ENCODE peak calls at places on chromosomes 5 and 9, in six cellular contexts. G, J, F, Y, Z and H are unnamed samples.
A peak's percentile ranks its signal among the peaks of the same experiment; 100 is the strongest.

GRCh38 chr9:126956929-126957686 is 42.5 kb downstream of the RALGPS1 start:
- DNase-seq in F (no peak), Y (no peak), Z (no peak), G (no peak), J (peak; percentile 71), H (no peak)

GRCh38 chr5:71905804-71906711 is 187.0 kb downstream of the CARTPT start:
- DNase-seq in Z (no peak), Y (no peak), G (no peak), F (no peak), J (peak; percentile 12), H (no peak)

GRCh38 chr9:126915281-126915816 is 767 bp downstream of the RALGPS1 start:
- DNase-seq in Y (peak; percentile 89), F (no peak), G (no peak), Z (no peak), J (no peak), H (peak; percentile 39)

GRCh38 chr5:134511796-134512660 is 13.4 kb upstream of the JADE2 start:
- DNase-seq in G (no peak), Z (peak; percentile 46), J (peak; percentile 75), Y (peak; percentile 76), F (peak; percentile 90), H (peak; percentile 29)

GRCh38 chr9:17761984-17762676 is 183.3 kb downstream of the SH3GL2 start:
- DNase-seq in Y (no peak), J (no peak), Z (no peak), G (no peak), F (no peak), H (no peak)

GRCh38 chr9:108786756-108787663 is 68.8 kb downstream of the ACTL7B start:
- DNase-seq in Z (no peak), Y (no peak), J (peak; percentile 39), F (no peak), G (no peak), H (no peak)

GRCh38 chr5:32785639-32786216 is 74.6 kb downstream of the NPR3 start:
- DNase-seq in Z (no peak), J (peak; percentile 58), Y (no peak), G (peak; percentile 10), F (no peak), H (no peak)

GRCh38 chr5:62720036-62720441 is 141.4 kb downstream of the LRRC70 start:
- DNase-seq in Z (no peak), J (peak; percentile 26), F (no peak), Y (peak; percentile 63), G (peak; percentile 2), H (peak; percentile 20)

GRCh38 chr5:35598707-35599370 is 18.8 kb upstream of the SPEF2 start:
- DNase-seq in Y (peak; percentile 53), Z (no peak), G (no peak), J (no peak), F (no peak), H (no peak)

GRCh38 chr5:68505917-68506860 is 290.6 kb downstream of the PIK3R1 start:
- DNase-seq in J (peak; percentile 78), Y (no peak), F (no peak), G (no peak), Z (no peak), H (no peak)

GRCh38 chr9:76646249-76646648 is 118.0 kb upstream of the PCA3 start:
- DNase-seq in G (no peak), J (peak; percentile 35), Y (no peak), Z (no peak), F (no peak), H (no peak)

GRCh38 chr9:18909140-18910018 is 123.6 kb downstream of the SAXO1 start:
- DNase-seq in J (no peak), F (no peak), Z (no peak), Y (no peak), G (no peak), H (no peak)

GRCh38 chr9:83715794-83716193 is 8.0 kb upstream of the UBQLN1 start:
- DNase-seq in F (no peak), G (no peak), Z (no peak), Y (no peak), J (no peak), H (no peak)

GRCh38 chr5:127884416-127884815 is 181.2 kb downstream of the CCDC192 start:
- DNase-seq in Y (no peak), Z (no peak), J (no peak), F (no peak), G (no peak), H (no peak)

GRCh38 chr5:126383246-126383645 is 40.0 kb upstream of the GRAMD2B start:
- DNase-seq in J (no peak), Y (no peak), G (no peak), F (no peak), Z (no peak), H (no peak)

GRCh38 chr5:173050791-173051190 is 5.4 kb upstream of the CREBRF start:
- DNase-seq in J (no peak), G (no peak), Z (no peak), F (no peak), Y (no peak), H (no peak)

GRCh38 chr5:165209101-165209727 is 1703.8 kb downstream of the MAT2B start:
- DNase-seq in G (no peak), J (peak; percentile 45), Z (no peak), F (no peak), Y (no peak), H (no peak)

GRCh38 chr5:173547579-173547978 is 68.9 kb downstream of the BOD1 start:
- DNase-seq in F (no peak), Z (no peak), J (peak; percentile 30), Y (no peak), G (no peak), H (no peak)

GRCh38 chr5:6949230-6949629 is 236.0 kb downstream of the TENT4A start:
- DNase-seq in G (no peak), Y (no peak), J (no peak), F (no peak), Z (no peak), H (no peak)

GRCh38 chr5:76046761-76047160 is 36.4 kb upstream of the SV2C start:
- DNase-seq in J (no peak), Y (no peak), F (no peak), G (no peak), Z (no peak), H (no peak)

GRCh38 chr5:124596595-124597388 is 149.6 kb downstream of the ZNF608 start:
- DNase-seq in Z (no peak), Y (no peak), F (no peak), J (peak; percentile 93), G (no peak), H (no peak)

GRCh38 chr5:113031557-113031956 is 55.0 kb downstream of the DCP2 start:
- DNase-seq in G (no peak), Z (no peak), F (no peak), J (no peak), Y (no peak), H (no peak)

GRCh38 chr5:145825751-145826180 is 9.4 kb downstream of the PRELID2 start:
- DNase-seq in G (no peak), Y (no peak), Z (no peak), J (peak; percentile 70), F (no peak), H (no peak)

GRCh38 chr5:41508696-41509398 is 1.6 kb downstream of the PLCXD3 start:
- DNase-seq in J (no peak), F (no peak), Y (no peak), Z (no peak), G (no peak), H (no peak)

GRCh38 chr9:88737876-88738275 is 202.9 kb downstream of the NXNL2 start:
- DNase-seq in Z (no peak), Y (no peak), G (no peak), J (no peak), F (no peak), H (no peak)

GRCh38 chr9:134225816-134226215 is 61.5 kb upstream of the RNU6ATAC start:
- DNase-seq in Z (no peak), G (no peak), J (no peak), F (no peak), Y (no peak), H (no peak)

GRCh38 chr9:113477058-113477457 is 13.5 kb downstream of the RGS3 start:
- DNase-seq in F (no peak), G (no peak), J (no peak), Y (no peak), Z (no peak), H (no peak)

GRCh38 chr9:97556721-97557605 is 55.5 kb downstream of the TMOD1 start:
- DNase-seq in G (no peak), Y (no peak), F (peak; percentile 76), Z (no peak), J (no peak), H (no peak)
- TF ChIP-seq CTCF in G (no peak), Y (no peak), F (no peak), Z (no peak), J (no peak), H (no peak)

DNA sequence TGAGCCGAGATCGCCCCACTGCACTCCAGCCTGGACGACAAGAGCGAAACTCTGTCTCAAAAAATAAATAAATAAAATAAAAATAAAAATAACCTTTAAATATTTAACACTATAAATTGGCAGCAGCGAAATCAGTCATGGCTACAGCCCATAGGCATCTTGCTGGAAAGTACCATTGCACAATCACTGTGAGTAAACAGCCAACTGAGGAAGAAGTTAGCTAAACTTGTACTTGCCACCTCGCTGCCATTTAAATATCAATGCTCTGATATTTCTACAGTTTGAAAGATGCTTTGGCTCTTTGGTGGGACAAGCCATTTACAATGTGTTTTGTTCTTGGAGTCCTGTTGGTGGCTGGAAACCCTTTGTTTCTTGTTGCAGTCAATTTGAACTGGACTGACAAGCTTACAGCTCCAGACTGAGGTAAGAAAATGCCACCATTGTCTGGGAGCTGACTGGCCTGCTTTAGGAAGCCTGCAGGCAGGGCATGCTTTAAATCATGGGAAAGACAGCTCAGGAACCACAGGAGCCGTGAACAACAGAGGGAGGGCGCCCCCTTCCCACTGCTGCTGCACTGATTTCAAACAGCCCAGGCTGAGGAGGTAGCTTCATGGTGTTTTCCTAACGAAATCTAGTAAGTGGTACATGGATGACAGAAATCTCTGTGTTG is 322.8 kb upstream of the RFX3 start:
- DNase-seq in Z (no peak), Y (peak; percentile 68), J (peak; percentile 40), F (no peak), G (peak; percentile 51), H (no peak)
- TF ChIP-seq CTCF in Z (no peak), Y (no peak), J (no peak), F (no peak), G (peak; percentile 52), H (no peak)

DNA sequence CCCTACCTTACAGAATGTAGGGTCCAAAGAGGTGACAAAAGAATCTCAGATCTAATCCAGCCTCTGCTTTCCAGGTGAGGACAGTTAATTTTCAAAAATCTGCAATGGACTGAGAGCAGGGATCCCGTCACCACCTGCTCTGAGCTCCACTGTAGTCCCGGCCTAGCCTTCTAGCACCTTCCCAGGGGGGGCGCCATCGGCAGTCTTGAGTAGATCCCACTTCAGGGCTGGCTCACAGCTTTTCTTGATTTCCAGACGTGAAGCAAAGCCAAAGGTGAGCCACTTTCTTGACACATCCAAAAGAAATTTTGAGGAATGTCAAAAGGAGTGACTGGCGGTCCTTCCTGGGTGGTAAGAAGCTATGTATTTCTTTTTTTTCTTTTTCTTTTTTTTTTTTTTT is 114.1 kb downstream of the SYK start:
- DNase-seq in Z (no peak), J (peak; percentile 40), F (no peak), Y (peak; percentile 76), G (no peak), H (peak; percentile 71)
- TF ChIP-seq CTCF in Z (no peak), J (peak; percentile 41), F (no peak), Y (no peak), G (no peak), H (no peak)

DNA sequence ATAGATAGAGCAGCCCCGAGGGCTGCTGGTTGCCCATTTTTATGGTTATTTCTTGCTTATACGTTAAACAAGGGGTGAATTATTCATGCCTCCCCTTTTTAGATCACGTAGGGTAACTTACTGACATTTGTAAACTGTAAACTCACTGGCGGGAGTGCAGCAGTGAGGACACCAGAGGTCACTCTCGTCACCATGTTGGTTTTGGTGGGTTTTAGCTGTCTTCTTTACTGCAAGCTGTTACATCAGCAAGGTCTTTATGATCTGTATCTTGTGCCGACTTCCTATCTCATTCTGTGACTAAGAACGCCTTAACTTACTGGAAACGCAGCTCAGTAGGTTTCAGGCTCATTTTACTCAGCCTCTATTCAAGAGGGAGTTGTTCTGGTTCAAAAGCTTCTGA is 155.0 kb upstream of the PRDM9 start:
- DNase-seq in Y (peak; percentile 45), Z (no peak), J (peak; percentile 15), G (no peak), F (no peak), H (no peak)
- TF ChIP-seq CTCF in Y (peak; percentile 20), Z (no peak), J (peak; percentile 12), G (peak; percentile 32), F (peak; percentile 61), H (no peak)